ENCODE peak calls at places on chromosomes 5 and 9, in five cellular contexts. K, G, J, H and C are unnamed samples.
A peak's percentile ranks its signal among the peaks of the same experiment; 100 is the strongest.

GRCh38 chr5:68253612-68254341 is 38.2 kb downstream of the PIK3R1 start:
- DNase-seq in K (no peak), G (no peak), J (no peak), H (no peak), C (no peak)

GRCh38 chr5:82100303-82101077 is 128.7 kb downstream of the ATG10 start:
- DNase-seq in K (no peak), G (no peak), J (no peak), H (peak; percentile 7), C (peak; percentile 1)

GRCh38 chr5:132828846-132829494 is 1.5 kb downstream of the SHROOM1 start:
- DNase-seq in K (no peak), G (no peak), J (no peak), H (no peak), C (no peak)

GRCh38 chr5:55226934-55227737 is at the start of gene MCIDAS:
- DNase-seq in K (peak; percentile 63), G (no peak), J (no peak), H (peak; percentile 48), C (peak; percentile 76)

GRCh38 chr9:123391946-123392345 is 35.9 kb downstream of the CRB2 start:
- DNase-seq in K (no peak), G (no peak), J (no peak), H (no peak), C (no peak)

GRCh38 chr5:111641533-111642230 is 115.3 kb downstream of the NREP start:
- DNase-seq in K (no peak), G (no peak), J (no peak), H (peak; percentile 89), C (peak; percentile 95)

GRCh38 chr5:9122528-9122927 is 423.3 kb downstream of the SEMA5A start:
- DNase-seq in K (no peak), G (no peak), J (no peak), H (no peak), C (no peak)

GRCh38 chr9:94586814-94587213 is 6.8 kb downstream of the FBP2 start:
- DNase-seq in K (no peak), G (no peak), J (no peak), H (peak; percentile 59), C (peak; percentile 50)

GRCh38 chr5:56094579-56095361 is 100.0 kb upstream of the IL6ST start:
- DNase-seq in K (no peak), G (no peak), J (no peak), H (no peak), C (peak; percentile 16)

GRCh38 chr5:126368239-126368812 is 54.9 kb upstream of the GRAMD2B start:
- DNase-seq in K (no peak), G (no peak), J (no peak), H (peak; percentile 98), C (peak; percentile 99)

GRCh38 chr9:37370968-37371563 is 51.4 kb upstream of the GRHPR start:
- DNase-seq in K (no peak), G (no peak), J (no peak), H (no peak), C (no peak)

GRCh38 chr5:141084487-141084989 is 9.9 kb upstream of the PCDHB2 start:
- DNase-seq in K (no peak), G (no peak), J (no peak), H (peak; percentile 46), C (peak; percentile 56)

GRCh38 chr5:162323471-162323870 is 255.9 kb downstream of the GABRG2 start:
- DNase-seq in K (no peak), G (no peak), J (no peak), H (no peak), C (no peak)

GRCh38 chr9:124342402-124342945 is 72.8 kb downstream of the PSMB7 start:
- DNase-seq in K (no peak), G (no peak), J (no peak), H (no peak), C (no peak)

GRCh38 chr5:43000914-43001313 is 39.2 kb downstream of the ANXA2R start:
- DNase-seq in K (no peak), G (no peak), J (no peak), H (no peak), C (peak; percentile 59)

GRCh38 chr5:127960126-127960744 is 123.3 kb upstream of the SLC12A2 start:
- DNase-seq in K (no peak), G (no peak), J (no peak), H (no peak), C (no peak)

GRCh38 chr5:36240779-36241635 is 718 bp downstream of the NADK2 start:
- DNase-seq in K (peak; percentile 80), G (peak; percentile 41), J (peak; percentile 21), H (peak; percentile 41), C (peak; percentile 52)

GRCh38 chr9:79221084-79221483 is 350.7 kb upstream of the TLE4 start:
- DNase-seq in K (no peak), G (no peak), J (no peak), H (peak; percentile 95), C (peak; percentile 96)

GRCh38 chr5:82356808-82357671 is 78.9 kb upstream of the RPS23 start:
- DNase-seq in K (peak; percentile 90), G (no peak), J (peak; percentile 33), H (peak; percentile 99), C (peak; percentile 99)

GRCh38 chr5:139461698-139462097 is 845 bp downstream of the ECSCR start:
- DNase-seq in K (no peak), G (no peak), J (no peak), H (peak; percentile 50), C (peak; percentile 12)

GRCh38 chr5:174721522-174722432 is 2.6 kb upstream of the MSX2 start:
- DNase-seq in K (no peak), G (no peak), J (no peak), H (no peak), C (no peak)
- H3K4me3 ChIP-seq in K (peak overlapping the region; percentile 35), G (no peak overlapping the region), J (no peak overlapping the region), H (no peak overlapping the region), C (no peak overlapping the region)

DNA sequence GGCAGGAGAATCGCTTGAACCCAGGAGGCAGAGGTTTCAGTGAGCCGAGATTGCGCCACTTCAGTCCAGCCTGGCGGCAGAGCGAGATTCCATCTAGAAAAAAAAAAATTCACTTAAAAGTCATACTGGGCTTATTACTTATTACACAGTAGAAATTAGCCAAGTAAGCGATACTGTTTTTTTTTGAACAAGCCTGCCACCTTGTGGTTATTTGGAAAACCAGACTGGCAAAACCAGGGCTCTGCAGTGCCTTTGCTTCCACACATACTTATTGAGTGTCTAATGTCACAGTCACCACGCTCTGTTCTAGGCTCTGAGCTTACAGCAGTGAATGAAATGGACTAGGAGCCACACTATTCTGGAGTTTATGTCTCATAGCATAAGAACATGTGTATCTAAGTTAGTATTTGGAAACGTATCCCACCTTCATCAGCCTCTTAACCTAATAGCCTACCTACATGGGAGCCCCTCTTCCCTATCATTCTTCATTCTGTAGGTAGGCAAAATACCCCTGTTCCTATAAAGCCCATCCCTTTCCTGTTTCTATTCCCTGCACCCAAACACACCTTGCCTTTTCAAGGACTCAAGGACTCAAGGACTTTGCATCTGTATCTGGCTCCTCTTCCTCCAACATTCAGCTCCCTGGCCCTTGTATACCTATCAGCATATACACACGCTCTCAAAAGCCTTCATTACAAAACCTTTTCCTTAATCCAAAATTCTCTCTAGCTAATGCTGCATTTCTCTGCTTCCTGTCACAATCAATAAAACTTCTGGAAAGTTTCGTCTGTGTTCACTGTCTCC is 13.9 kb upstream of the BASP1 start:
- DNase-seq in K (no peak), G (no peak), J (no peak), H (peak; percentile 81), C (peak; percentile 82)
- TF ChIP-seq CTCF in K (peak; percentile 28), G (peak; percentile 78), J (peak; percentile 60), H (peak; percentile 65), C (peak; percentile 75)

DNA sequence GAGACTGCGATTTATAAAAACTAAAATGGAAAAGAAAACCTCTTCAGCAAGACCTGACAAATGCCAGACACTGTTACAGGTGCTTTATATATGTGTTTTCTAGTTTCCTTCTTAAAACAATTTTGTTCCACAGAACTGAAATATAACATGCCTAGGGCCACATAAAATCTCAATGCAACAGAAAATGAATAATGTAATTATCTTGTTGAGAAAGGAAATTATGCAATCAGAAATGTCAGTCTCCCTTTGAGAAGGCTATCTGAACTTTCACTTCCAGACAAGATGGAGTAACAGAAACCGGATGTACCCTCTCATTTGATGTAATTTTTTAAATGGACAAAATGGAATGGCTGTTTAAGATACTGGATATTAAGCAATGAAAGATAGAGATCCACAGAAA is 79.2 kb downstream of the AGTPBP1 start:
- DNase-seq in K (no peak), G (no peak), J (no peak), H (no peak), C (no peak)
- H3K4me3 ChIP-seq in K (no peak overlapping the region), G (no peak overlapping the region), J (no peak overlapping the region), H (no peak overlapping the region), C (no peak overlapping the region)

DNA sequence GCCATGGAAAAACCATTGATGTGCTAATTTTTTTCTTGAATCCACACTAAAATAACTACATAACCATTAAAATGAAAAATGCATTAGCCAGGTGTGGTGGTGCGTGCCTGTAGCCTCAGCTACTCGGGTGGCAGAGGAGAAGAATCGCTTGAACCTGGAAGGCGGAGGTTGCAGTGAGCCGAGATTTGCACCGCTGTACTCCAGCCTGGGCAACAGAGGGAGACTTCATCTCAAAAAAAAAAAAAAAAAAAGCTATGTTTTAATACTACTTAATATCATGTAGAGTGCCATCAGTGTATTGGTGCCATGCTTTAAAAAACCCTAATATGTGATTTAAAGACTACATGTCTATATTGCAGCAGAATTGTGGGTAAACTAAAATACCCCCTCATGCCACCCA is 58.9 kb downstream of the NDFIP1 start:
- DNase-seq in K (no peak), G (no peak), J (no peak), H (no peak), C (peak; percentile 8)
- TF ChIP-seq CTCF in K (no peak), G (no peak), J (no peak), H (peak; percentile 4), C (peak; percentile 6)

DNA sequence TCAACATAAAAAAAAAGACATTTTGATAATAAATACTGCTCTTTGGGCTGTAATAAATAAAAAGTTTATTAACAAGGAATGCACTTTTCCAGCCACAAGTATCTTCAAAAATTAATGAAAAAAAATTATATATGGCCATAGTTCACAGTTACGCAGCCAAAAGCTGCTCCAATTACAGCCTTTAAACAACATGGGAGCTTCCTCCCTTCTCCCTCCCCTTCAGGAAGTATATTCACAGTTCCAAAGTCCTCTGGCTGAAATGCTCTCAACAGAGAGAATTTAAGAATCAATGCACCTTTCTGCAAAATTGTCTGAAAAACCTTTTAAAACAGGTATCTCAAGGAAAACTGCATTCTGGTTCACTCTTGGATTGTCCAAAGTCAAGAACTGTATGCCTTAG is 5.9 kb downstream of the PLK2 start:
- DNase-seq in K (no peak), G (no peak), J (no peak), H (no peak), C (peak; percentile 24)
- H3K4me3 ChIP-seq in K (no peak overlapping the region), G (peak overlapping the region; percentile 71), J (no peak overlapping the region), H (no peak overlapping the region), C (no peak overlapping the region)

GRCh38 chr5:92644271-92644886 is 936.6 kb downstream of the NR2F1-AS1 start:
- DNase-seq in K (no peak), G (no peak), J (no peak), H (no peak), C (no peak)
- TF ChIP-seq CTCF in K (no peak), G (no peak), J (no peak), H (no peak), C (no peak)